ENCODE peak calls at places on chromosomes 1 and 21, in six cellular contexts. One of them, this sample, is unnamed.

GRCh38 chr1:159928491-159929050 is 3.3 kb upstream of the TAGLN2 start:
- DNase-seq in CD4-positive, alpha-beta T cell: no peak
- DNase-seq in fibroblast of pulmonary artery: no peak
- DNase-seq in stomach: no peak
- DNase-seq in naive thymus-derived CD4-positive, alpha-beta T cell: peak
- DNase-seq in cerebellar cortex: no peak
- DNase-seq in this sample: no peak

GRCh38 chr1:236608930-236609726 is 4.8 kb upstream of the HEATR1 start:
- DNase-seq in CD4-positive, alpha-beta T cell: no peak
- DNase-seq in stomach: peak
- DNase-seq in fibroblast of pulmonary artery: peak
- DNase-seq in naive thymus-derived CD4-positive, alpha-beta T cell: no peak
- DNase-seq in cerebellar cortex: peak
- DNase-seq in this sample: peak

GRCh38 chr1:2115008-2115921 is 65.1 kb downstream of the PRKCZ start:
- DNase-seq in stomach: no peak
- DNase-seq in cerebellar cortex: no peak
- DNase-seq in fibroblast of pulmonary artery: no peak
- DNase-seq in naive thymus-derived CD4-positive, alpha-beta T cell: peak
- DNase-seq in CD4-positive, alpha-beta T cell: no peak
- DNase-seq in this sample: no peak

GRCh38 chr1:36528361-36529349 is 45.9 kb upstream of the CSF3R start:
- DNase-seq in cerebellar cortex: no peak
- DNase-seq in fibroblast of pulmonary artery: no peak
- DNase-seq in stomach: no peak
- DNase-seq in CD4-positive, alpha-beta T cell: no peak
- DNase-seq in naive thymus-derived CD4-positive, alpha-beta T cell: no peak
- DNase-seq in this sample: no peak

GRCh38 chr1:226569879-226570547 is 21.4 kb downstream of the STUM start:
- DNase-seq in cerebellar cortex: no peak
- DNase-seq in CD4-positive, alpha-beta T cell: no peak
- DNase-seq in stomach: no peak
- DNase-seq in fibroblast of pulmonary artery: no peak
- DNase-seq in naive thymus-derived CD4-positive, alpha-beta T cell: peak
- DNase-seq in this sample: peak

GRCh38 chr1:24964811-24965570 is 34.9 kb upstream of the RUNX3 start:
- DNase-seq in fibroblast of pulmonary artery: no peak
- DNase-seq in CD4-positive, alpha-beta T cell: peak
- DNase-seq in cerebellar cortex: no peak
- DNase-seq in stomach: peak
- DNase-seq in naive thymus-derived CD4-positive, alpha-beta T cell: peak
- DNase-seq in this sample: no peak

GRCh38 chr1:17369466-17369865 is 2.5 kb upstream of the PADI6 start:
- DNase-seq in cerebellar cortex: no peak
- DNase-seq in stomach: no peak
- DNase-seq in naive thymus-derived CD4-positive, alpha-beta T cell: no peak
- DNase-seq in CD4-positive, alpha-beta T cell: no peak
- DNase-seq in fibroblast of pulmonary artery: peak
- DNase-seq in this sample: no peak

GRCh38 chr21:36355071-36355680 is 30.0 kb upstream of the CHAF1B start:
- DNase-seq in stomach: no peak
- DNase-seq in fibroblast of pulmonary artery: no peak
- DNase-seq in CD4-positive, alpha-beta T cell: no peak
- DNase-seq in cerebellar cortex: no peak
- DNase-seq in naive thymus-derived CD4-positive, alpha-beta T cell: no peak
- DNase-seq in this sample: no peak

GRCh38 chr1:233355841-233356704 is 28.5 kb downstream of the MAP3K21 start:
- DNase-seq in CD4-positive, alpha-beta T cell: no peak
- DNase-seq in stomach: no peak
- DNase-seq in naive thymus-derived CD4-positive, alpha-beta T cell: no peak
- DNase-seq in cerebellar cortex: no peak
- DNase-seq in fibroblast of pulmonary artery: no peak
- DNase-seq in this sample: no peak

GRCh38 chr1:48254254-48254653 is 31.7 kb downstream of the SLC5A9 start:
- DNase-seq in cerebellar cortex: no peak
- DNase-seq in CD4-positive, alpha-beta T cell: no peak
- DNase-seq in naive thymus-derived CD4-positive, alpha-beta T cell: no peak
- DNase-seq in fibroblast of pulmonary artery: no peak
- DNase-seq in stomach: no peak
- DNase-seq in this sample: no peak

GRCh38 chr1:231601775-231602674 is 24.6 kb upstream of the DISC1 start:
- DNase-seq in CD4-positive, alpha-beta T cell: no peak
- DNase-seq in naive thymus-derived CD4-positive, alpha-beta T cell: no peak
- DNase-seq in fibroblast of pulmonary artery: peak
- DNase-seq in cerebellar cortex: no peak
- DNase-seq in stomach: no peak
- DNase-seq in this sample: no peak

GRCh38 chr1:207202480-207202879 is 98.4 kb downstream of the C4BPA start:
- DNase-seq in cerebellar cortex: no peak
- DNase-seq in naive thymus-derived CD4-positive, alpha-beta T cell: no peak
- DNase-seq in CD4-positive, alpha-beta T cell: no peak
- DNase-seq in fibroblast of pulmonary artery: no peak
- DNase-seq in stomach: no peak
- DNase-seq in this sample: no peak

GRCh38 chr1:47580451-47580980 is 142.7 kb downstream of the FOXD2 start:
- DNase-seq in cerebellar cortex: no peak
- DNase-seq in naive thymus-derived CD4-positive, alpha-beta T cell: no peak
- DNase-seq in fibroblast of pulmonary artery: no peak
- DNase-seq in CD4-positive, alpha-beta T cell: no peak
- DNase-seq in stomach: no peak
- DNase-seq in this sample: no peak

GRCh38 chr1:27357281-27358037 is 9.3 kb downstream of the MAP3K6 start:
- DNase-seq in CD4-positive, alpha-beta T cell: peak
- DNase-seq in stomach: peak
- DNase-seq in fibroblast of pulmonary artery: peak
- DNase-seq in naive thymus-derived CD4-positive, alpha-beta T cell: peak
- DNase-seq in cerebellar cortex: peak
- DNase-seq in this sample: peak

GRCh38 chr1:231424950-231425805 is 3.1 kb upstream of the EGLN1 start:
- DNase-seq in naive thymus-derived CD4-positive, alpha-beta T cell: no peak
- DNase-seq in stomach: no peak
- DNase-seq in CD4-positive, alpha-beta T cell: no peak
- DNase-seq in fibroblast of pulmonary artery: no peak
- DNase-seq in cerebellar cortex: no peak
- DNase-seq in this sample: no peak

GRCh38 chr1:184504012-184504694 is 117.3 kb downstream of the C1orf21 start:
- DNase-seq in cerebellar cortex: peak
- DNase-seq in stomach: no peak
- DNase-seq in naive thymus-derived CD4-positive, alpha-beta T cell: no peak
- DNase-seq in CD4-positive, alpha-beta T cell: no peak
- DNase-seq in fibroblast of pulmonary artery: no peak
- DNase-seq in this sample: no peak

GRCh38 chr1:31241321-31241720 is 1.6 kb upstream of the NKAIN1 start:
- DNase-seq in CD4-positive, alpha-beta T cell: no peak
- DNase-seq in naive thymus-derived CD4-positive, alpha-beta T cell: no peak
- DNase-seq in fibroblast of pulmonary artery: no peak
- DNase-seq in stomach: no peak
- DNase-seq in cerebellar cortex: no peak
- DNase-seq in this sample: no peak

GRCh38 chr1:193156117-193156825 is 30.1 kb downstream of the B3GALT2 start:
- DNase-seq in naive thymus-derived CD4-positive, alpha-beta T cell: no peak
- DNase-seq in stomach: no peak
- DNase-seq in fibroblast of pulmonary artery: no peak
- DNase-seq in cerebellar cortex: no peak
- DNase-seq in CD4-positive, alpha-beta T cell: no peak
- DNase-seq in this sample: no peak

GRCh38 chr1:32998009-32998555 is 33.5 kb upstream of the RNF19B start:
- DNase-seq in cerebellar cortex: peak
- DNase-seq in fibroblast of pulmonary artery: peak
- DNase-seq in naive thymus-derived CD4-positive, alpha-beta T cell: no peak
- DNase-seq in CD4-positive, alpha-beta T cell: no peak
- DNase-seq in stomach: no peak
- DNase-seq in this sample: no peak

GRCh38 chr1:234149217-234149616 is 224.0 kb upstream of the COA6 start:
- DNase-seq in cerebellar cortex: no peak
- DNase-seq in fibroblast of pulmonary artery: no peak
- DNase-seq in CD4-positive, alpha-beta T cell: no peak
- DNase-seq in naive thymus-derived CD4-positive, alpha-beta T cell: no peak
- DNase-seq in stomach: no peak
- DNase-seq in this sample: no peak

GRCh38 chr1:43908858-43909257 is 24.7 kb upstream of the ARTN start:
- DNase-seq in stomach: no peak
- DNase-seq in fibroblast of pulmonary artery: no peak
- DNase-seq in CD4-positive, alpha-beta T cell: no peak
- DNase-seq in naive thymus-derived CD4-positive, alpha-beta T cell: no peak
- DNase-seq in cerebellar cortex: no peak
- DNase-seq in this sample: no peak

GRCh38 chr21:41660748-41661147 is 106.1 kb downstream of the RIPK4 start:
- DNase-seq in stomach: no peak
- DNase-seq in CD4-positive, alpha-beta T cell: no peak
- DNase-seq in fibroblast of pulmonary artery: no peak
- DNase-seq in cerebellar cortex: no peak
- DNase-seq in naive thymus-derived CD4-positive, alpha-beta T cell: no peak
- DNase-seq in this sample: no peak

GRCh38 chr1:9874959-9875635 is 35.0 kb downstream of the CTNNBIP1 start:
- DNase-seq in CD4-positive, alpha-beta T cell: peak
- DNase-seq in naive thymus-derived CD4-positive, alpha-beta T cell: peak
- DNase-seq in stomach: peak
- DNase-seq in cerebellar cortex: peak
- DNase-seq in fibroblast of pulmonary artery: peak
- DNase-seq in this sample: peak

GRCh38 chr1:48675251-48675650 is 101.4 kb downstream of the BEND5 start:
- DNase-seq in cerebellar cortex: no peak
- DNase-seq in CD4-positive, alpha-beta T cell: no peak
- DNase-seq in naive thymus-derived CD4-positive, alpha-beta T cell: no peak
- DNase-seq in stomach: no peak
- DNase-seq in fibroblast of pulmonary artery: no peak
- DNase-seq in this sample: no peak

GRCh38 chr1:41482001-41482765 is 2.3 kb downstream of the EDN2 start:
- DNase-seq in stomach: peak
- DNase-seq in naive thymus-derived CD4-positive, alpha-beta T cell: no peak
- DNase-seq in CD4-positive, alpha-beta T cell: no peak
- DNase-seq in fibroblast of pulmonary artery: peak
- DNase-seq in cerebellar cortex: peak
- DNase-seq in this sample: no peak

GRCh38 chr1:234854648-234855039 is 244.7 kb upstream of the IRF2BP2 start:
- DNase-seq in fibroblast of pulmonary artery: no peak
- DNase-seq in naive thymus-derived CD4-positive, alpha-beta T cell: no peak
- DNase-seq in CD4-positive, alpha-beta T cell: no peak
- DNase-seq in stomach: no peak
- DNase-seq in cerebellar cortex: no peak
- DNase-seq in this sample: no peak

GRCh38 chr1:225762002-225762441 is 15.6 kb upstream of the SRP9 start:
- DNase-seq in fibroblast of pulmonary artery: peak
- DNase-seq in CD4-positive, alpha-beta T cell: no peak
- DNase-seq in stomach: peak
- DNase-seq in cerebellar cortex: no peak
- DNase-seq in naive thymus-derived CD4-positive, alpha-beta T cell: no peak
- DNase-seq in this sample: no peak

GRCh38 chr1:240914506-240914905 is 302.6 kb upstream of the GREM2 start:
- DNase-seq in naive thymus-derived CD4-positive, alpha-beta T cell: no peak
- DNase-seq in cerebellar cortex: no peak
- DNase-seq in fibroblast of pulmonary artery: no peak
- DNase-seq in CD4-positive, alpha-beta T cell: no peak
- DNase-seq in stomach: no peak
- DNase-seq in this sample: no peak

GRCh38 chr1:184590163-184590750 is 164.4 kb downstream of the EDEM3 start:
- DNase-seq in CD4-positive, alpha-beta T cell: no peak
- DNase-seq in stomach: peak
- DNase-seq in naive thymus-derived CD4-positive, alpha-beta T cell: no peak
- DNase-seq in fibroblast of pulmonary artery: no peak
- DNase-seq in cerebellar cortex: no peak
- DNase-seq in this sample: no peak

GRCh38 chr1:7752512-7753417 is 18.3 kb upstream of the VAMP3 start:
- DNase-seq in cerebellar cortex: peak
- DNase-seq in fibroblast of pulmonary artery: peak
- DNase-seq in stomach: peak
- DNase-seq in CD4-positive, alpha-beta T cell: peak
- DNase-seq in naive thymus-derived CD4-positive, alpha-beta T cell: peak
- DNase-seq in this sample: peak

GRCh38 chr1:94237291-94238226 is at the start of gene ARHGAP29:
- DNase-seq in naive thymus-derived CD4-positive, alpha-beta T cell: peak
- DNase-seq in stomach: peak
- DNase-seq in CD4-positive, alpha-beta T cell: peak
- DNase-seq in fibroblast of pulmonary artery: peak
- DNase-seq in cerebellar cortex: peak
- DNase-seq in this sample: peak

GRCh38 chr1:8661185-8662110 is 156.0 kb downstream of the RERE start:
- DNase-seq in naive thymus-derived CD4-positive, alpha-beta T cell: no peak
- DNase-seq in cerebellar cortex: no peak
- DNase-seq in CD4-positive, alpha-beta T cell: no peak
- DNase-seq in fibroblast of pulmonary artery: peak
- DNase-seq in stomach: no peak
- DNase-seq in this sample: no peak

GRCh38 chr1:89844860-89845259 is 24.0 kb downstream of the LRRC8D start:
- DNase-seq in CD4-positive, alpha-beta T cell: no peak
- DNase-seq in cerebellar cortex: no peak
- DNase-seq in fibroblast of pulmonary artery: no peak
- DNase-seq in stomach: no peak
- DNase-seq in naive thymus-derived CD4-positive, alpha-beta T cell: peak
- DNase-seq in this sample: no peak

GRCh38 chr1:28482138-28482537 is 23.7 kb upstream of the RCC1 start:
- DNase-seq in fibroblast of pulmonary artery: no peak
- DNase-seq in naive thymus-derived CD4-positive, alpha-beta T cell: no peak
- DNase-seq in stomach: no peak
- DNase-seq in CD4-positive, alpha-beta T cell: no peak
- DNase-seq in cerebellar cortex: no peak
- DNase-seq in this sample: no peak